ENCODE peak calls at places on chromosomes 11 and 22, in four cellular contexts. One of them, this sample, is unnamed.

GRCh38 chr22:20625270-20625669 is 117.9 kb downstream of the MED15 start:
- DNase-seq in GDM1: no peak
- DNase-seq in skeletal muscle cell: no peak
- DNase-seq in immature natural killer cell: no peak
- DNase-seq in this sample: no peak

GRCh38 chr11:11977206-11977938 is 31.1 kb downstream of the DKK3 start:
- DNase-seq in GDM1: no peak
- DNase-seq in skeletal muscle cell: peak
- DNase-seq in immature natural killer cell: no peak
- DNase-seq in this sample: peak

GRCh38 chr22:21762712-21763581 is 27.4 kb upstream of the YPEL1 start:
- DNase-seq in GDM1: no peak
- DNase-seq in skeletal muscle cell: no peak
- DNase-seq in immature natural killer cell: peak
- DNase-seq in this sample: no peak

GRCh38 chr11:125110506-125110905 is 920 bp downstream of the TMEM218 start:
- DNase-seq in GDM1: no peak
- DNase-seq in skeletal muscle cell: no peak
- DNase-seq in immature natural killer cell: peak
- DNase-seq in this sample: peak

GRCh38 chr11:109971184-109971523 is 122.0 kb upstream of the ZC3H12C start:
- DNase-seq in GDM1: peak
- DNase-seq in skeletal muscle cell: peak
- DNase-seq in immature natural killer cell: no peak
- DNase-seq in this sample: peak

GRCh38 chr11:70713988-70714665 is 315.8 kb downstream of the CTTN start:
- DNase-seq in GDM1: no peak
- DNase-seq in skeletal muscle cell: no peak
- DNase-seq in immature natural killer cell: no peak
- DNase-seq in this sample: peak

GRCh38 chr11:29518389-29519174 is 498.2 kb downstream of the KCNA4 start:
- DNase-seq in GDM1: peak
- DNase-seq in skeletal muscle cell: no peak
- DNase-seq in immature natural killer cell: no peak
- DNase-seq in this sample: peak

GRCh38 chr11:43172477-43172876 is 139.3 kb upstream of the API5 start:
- DNase-seq in GDM1: no peak
- DNase-seq in skeletal muscle cell: no peak
- DNase-seq in immature natural killer cell: no peak
- DNase-seq in this sample: no peak

GRCh38 chr11:62506413-62506940 is 40.1 kb downstream of the AHNAK start:
- DNase-seq in GDM1: no peak
- DNase-seq in skeletal muscle cell: no peak
- DNase-seq in immature natural killer cell: no peak
- DNase-seq in this sample: no peak

GRCh38 chr22:45059296-45059695 is 49.5 kb upstream of the PHF21B start:
- DNase-seq in GDM1: no peak
- DNase-seq in skeletal muscle cell: peak
- DNase-seq in immature natural killer cell: no peak
- DNase-seq in this sample: no peak

GRCh38 chr11:117545706-117546105 is 218.1 kb downstream of the CEP164 start:
- DNase-seq in GDM1: no peak
- DNase-seq in skeletal muscle cell: no peak
- DNase-seq in immature natural killer cell: no peak
- DNase-seq in this sample: no peak

GRCh38 chr22:43845981-43846380 is 16.3 kb downstream of the SULT4A1 start:
- DNase-seq in GDM1: no peak
- DNase-seq in skeletal muscle cell: no peak
- DNase-seq in immature natural killer cell: no peak
- DNase-seq in this sample: no peak

GRCh38 chr11:17401316-17401715 is 12.9 kb upstream of the KCNJ11 start:
- DNase-seq in GDM1: no peak
- DNase-seq in skeletal muscle cell: no peak
- DNase-seq in immature natural killer cell: no peak
- DNase-seq in this sample: no peak

GRCh38 chr22:49543876-49544275 is 283.8 kb downstream of the BRD1 start:
- DNase-seq in GDM1: no peak
- DNase-seq in skeletal muscle cell: no peak
- DNase-seq in immature natural killer cell: no peak
- DNase-seq in this sample: no peak

GRCh38 chr11:113134605-113135004 is 173.4 kb downstream of the NCAM1 start:
- DNase-seq in GDM1: no peak
- DNase-seq in skeletal muscle cell: no peak
- DNase-seq in immature natural killer cell: no peak
- DNase-seq in this sample: no peak

GRCh38 chr11:860238-861104 is 17.8 kb downstream of the TSPAN4 start:
- DNase-seq in GDM1: no peak
- DNase-seq in skeletal muscle cell: no peak
- DNase-seq in immature natural killer cell: no peak
- DNase-seq in this sample: no peak

GRCh38 chr11:133531450-133531849 is 851 bp downstream of the OPCML start:
- DNase-seq in GDM1: no peak
- DNase-seq in skeletal muscle cell: no peak
- DNase-seq in immature natural killer cell: no peak
- DNase-seq in this sample: no peak

GRCh38 chr11:46505741-46506485 is 87.9 kb downstream of the AMBRA1 start:
- DNase-seq in GDM1: no peak
- DNase-seq in skeletal muscle cell: no peak
- DNase-seq in immature natural killer cell: no peak
- DNase-seq in this sample: no peak

GRCh38 chr11:67632982-67633755 is 3.4 kb upstream of the NUDT8 start:
- DNase-seq in GDM1: no peak
- DNase-seq in skeletal muscle cell: no peak
- DNase-seq in immature natural killer cell: no peak
- DNase-seq in this sample: no peak

GRCh38 chr22:23478175-23478574 is 101.9 kb downstream of the IGLL1 start:
- DNase-seq in GDM1: no peak
- DNase-seq in skeletal muscle cell: no peak
- DNase-seq in immature natural killer cell: no peak
- DNase-seq in this sample: peak

GRCh38 chr11:76802151-76802550 is 19.0 kb downstream of the TSKU start:
- DNase-seq in GDM1: no peak
- DNase-seq in skeletal muscle cell: no peak
- DNase-seq in immature natural killer cell: no peak
- DNase-seq in this sample: no peak

GRCh38 chr11:128628686-128629085 is 41.3 kb upstream of the ETS1 start:
- DNase-seq in GDM1: no peak
- DNase-seq in skeletal muscle cell: no peak
- DNase-seq in immature natural killer cell: peak
- DNase-seq in this sample: no peak

GRCh38 chr11:72119188-72119587 is 6.7 kb upstream of the ANAPC15 start:
- DNase-seq in GDM1: no peak
- DNase-seq in skeletal muscle cell: no peak
- DNase-seq in immature natural killer cell: no peak
- DNase-seq in this sample: no peak

GRCh38 chr22:44093791-44094190 is 69.7 kb downstream of the PARVB start:
- DNase-seq in GDM1: no peak
- DNase-seq in skeletal muscle cell: no peak
- DNase-seq in immature natural killer cell: no peak
- DNase-seq in this sample: no peak

GRCh38 chr11:36577373-36577772 is 9.6 kb downstream of the RAG1 start:
- DNase-seq in GDM1: no peak
- DNase-seq in skeletal muscle cell: no peak
- DNase-seq in immature natural killer cell: no peak
- DNase-seq in this sample: no peak

GRCh38 chr22:45776313-45776585 is 104.6 kb downstream of the ATXN10 start:
- DNase-seq in GDM1: no peak
- DNase-seq in skeletal muscle cell: no peak
- DNase-seq in immature natural killer cell: no peak
- DNase-seq in this sample: no peak

GRCh38 chr11:1488575-1489180 is 2.1 kb upstream of the MOB2 start:
- DNase-seq in GDM1: no peak
- DNase-seq in skeletal muscle cell: no peak
- DNase-seq in immature natural killer cell: no peak
- DNase-seq in this sample: no peak

GRCh38 chr11:73281201-73281741 is 9.1 kb downstream of the P2RY6 start:
- DNase-seq in GDM1: no peak
- DNase-seq in skeletal muscle cell: no peak
- DNase-seq in immature natural killer cell: no peak
- DNase-seq in this sample: no peak

GRCh38 chr11:235180-235997 is 753 bp downstream of the SIRT3 start:
- DNase-seq in GDM1: no peak
- DNase-seq in skeletal muscle cell: no peak
- DNase-seq in immature natural killer cell: peak
- DNase-seq in this sample: no peak